ENCODE peak calls at places on chromosomes 2 and 18, in six cellular contexts. One of them, this sample, is unnamed.

GRCh38 chr18:62537042-62537894 is 14.4 kb downstream of the ZCCHC2 start:
- DNase-seq in HepG2: no peak
- DNase-seq in HCT116: no peak
- DNase-seq in H1: no peak
- DNase-seq in K562: no peak
- DNase-seq in GM12878: no peak
- DNase-seq in this sample: no peak

GRCh38 chr2:222352981-222353380 is 54.2 kb upstream of the PAX3 start:
- DNase-seq in HepG2: no peak
- DNase-seq in HCT116: no peak
- DNase-seq in H1: no peak
- DNase-seq in K562: no peak
- DNase-seq in GM12878: no peak
- DNase-seq in this sample: no peak

GRCh38 chr2:207184768-207185167 is 19.0 kb upstream of the KLF7 start:
- DNase-seq in HepG2: no peak
- DNase-seq in HCT116: no peak
- DNase-seq in H1: no peak
- DNase-seq in K562: no peak
- DNase-seq in GM12878: no peak
- DNase-seq in this sample: no peak

GRCh38 chr18:40325988-40326387 is 1629.0 kb upstream of the PIK3C3 start:
- DNase-seq in HepG2: no peak
- DNase-seq in HCT116: no peak
- DNase-seq in H1: no peak
- DNase-seq in K562: no peak
- DNase-seq in GM12878: no peak
- DNase-seq in this sample: no peak

GRCh38 chr2:35963344-35963743 is 392.2 kb upstream of the CRIM1 start:
- DNase-seq in HepG2: no peak
- DNase-seq in HCT116: no peak
- DNase-seq in H1: no peak
- DNase-seq in K562: no peak
- DNase-seq in GM12878: no peak
- DNase-seq in this sample: no peak

GRCh38 chr2:39942970-39943369 is 163.9 kb upstream of the THUMPD2 start:
- DNase-seq in HepG2: no peak
- DNase-seq in HCT116: no peak
- DNase-seq in H1: no peak
- DNase-seq in K562: no peak
- DNase-seq in GM12878: no peak
- DNase-seq in this sample: no peak

GRCh38 chr2:100494712-100495111 is 24.4 kb downstream of the NMS start:
- DNase-seq in HepG2: no peak
- DNase-seq in HCT116: no peak
- DNase-seq in H1: no peak
- DNase-seq in K562: no peak
- DNase-seq in GM12878: no peak
- DNase-seq in this sample: no peak

GRCh38 chr18:58896268-58896667 is 31.6 kb downstream of the ZNF532 start:
- DNase-seq in HepG2: no peak
- DNase-seq in HCT116: no peak
- DNase-seq in H1: no peak
- DNase-seq in K562: no peak
- DNase-seq in GM12878: peak
- DNase-seq in this sample: no peak

GRCh38 chr2:127770973-127771735 is 39.8 kb downstream of the WDR33 start:
- DNase-seq in HepG2: peak
- DNase-seq in HCT116: no peak
- DNase-seq in H1: no peak
- DNase-seq in K562: no peak
- DNase-seq in GM12878: no peak
- DNase-seq in this sample: no peak

GRCh38 chr2:168912466-168913170 is 11.5 kb downstream of the G6PC2 start:
- DNase-seq in HepG2: no peak
- DNase-seq in HCT116: no peak
- DNase-seq in H1: peak
- DNase-seq in K562: no peak
- DNase-seq in GM12878: no peak
- DNase-seq in this sample: peak

DNA sequence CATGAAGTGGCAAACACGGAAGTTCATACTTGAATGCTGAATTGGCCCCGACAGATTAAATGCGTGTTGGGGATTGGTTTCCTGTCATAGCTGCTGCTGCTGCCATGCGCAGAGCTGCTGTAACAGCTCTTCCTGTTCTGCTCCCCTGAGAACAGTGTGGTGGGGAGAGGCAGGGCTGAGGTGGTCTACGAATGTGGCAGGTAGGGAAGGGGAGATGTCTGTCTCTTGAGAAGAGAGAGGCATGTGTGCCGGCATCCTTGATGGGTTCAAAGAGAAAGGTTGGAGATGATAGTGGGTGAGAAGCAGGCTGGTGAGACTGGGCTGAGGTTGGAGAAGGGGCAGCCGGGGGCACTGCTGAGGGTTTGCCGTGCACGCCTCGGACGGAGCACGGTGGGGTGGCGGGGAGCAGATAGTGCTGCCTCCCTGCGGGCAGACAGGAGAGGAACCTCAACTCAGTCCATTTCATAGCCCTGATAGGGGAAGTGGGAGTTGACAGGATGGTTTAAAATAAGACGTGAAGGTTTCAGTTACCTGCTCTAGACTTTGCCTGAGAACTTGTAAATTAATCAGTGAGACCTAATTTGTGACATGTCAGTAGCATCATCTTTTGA is 46.1 kb downstream of the TMEM185B start:
- DNase-seq in HepG2: no peak
- DNase-seq in HCT116: no peak
- DNase-seq in H1: no peak
- DNase-seq in K562: peak
- DNase-seq in GM12878: peak
- DNase-seq in this sample: no peak
- TF ChIP-seq SIN3A in HepG2: no peak
- TF ChIP-seq SIN3A in HCT116: no peak
- TF ChIP-seq SIN3A in H1: no peak
- TF ChIP-seq SIN3A in K562: no peak
- TF ChIP-seq SIN3A in GM12878: peak
- TF ChIP-seq SIN3A in this sample: no peak

DNA sequence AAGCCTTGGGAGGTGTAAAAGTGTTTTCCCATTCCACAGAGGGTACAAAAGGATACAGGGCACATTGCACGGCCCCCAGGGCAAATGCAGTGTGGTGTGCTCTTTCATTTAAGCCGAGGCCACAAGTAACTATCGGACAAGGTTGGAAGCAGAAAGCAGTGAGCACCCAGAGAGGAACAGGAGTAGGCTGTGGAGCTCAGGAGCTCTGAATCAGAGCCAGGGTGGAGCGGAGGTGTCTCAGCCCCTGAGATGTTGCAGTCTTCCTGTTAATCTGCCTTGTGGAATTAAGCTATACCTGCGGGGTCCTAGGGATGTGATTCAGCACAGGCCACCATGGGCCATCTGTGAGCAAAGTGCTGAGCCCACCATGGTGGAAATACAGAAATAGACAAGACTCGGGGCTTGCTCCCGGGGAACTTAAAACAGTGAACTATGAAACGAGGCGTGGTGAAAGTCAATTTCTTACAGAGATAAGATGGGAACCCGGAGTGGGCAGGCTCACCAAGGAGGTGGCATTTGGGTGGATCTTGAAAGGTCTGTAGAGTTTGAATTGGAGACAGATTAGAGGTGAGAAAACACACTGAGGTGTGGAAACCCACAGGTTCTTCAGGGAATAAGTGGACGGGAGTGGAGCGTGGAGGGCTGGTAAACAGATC is 44.0 kb downstream of the ASAP2 start:
- DNase-seq in HepG2: no peak
- DNase-seq in HCT116: no peak
- DNase-seq in H1: no peak
- DNase-seq in K562: no peak
- DNase-seq in GM12878: no peak
- DNase-seq in this sample: no peak
- TF ChIP-seq SIN3A in HepG2: no peak
- TF ChIP-seq SIN3A in HCT116: no peak
- TF ChIP-seq SIN3A in H1: no peak
- TF ChIP-seq SIN3A in K562: no peak
- TF ChIP-seq SIN3A in GM12878: no peak
- TF ChIP-seq SIN3A in this sample: no peak

GRCh38 chr2:65834062-65834461 is 401.7 kb upstream of the SPRED2 start:
- DNase-seq in HepG2: no peak
- DNase-seq in HCT116: no peak
- DNase-seq in H1: peak
- DNase-seq in K562: no peak
- DNase-seq in GM12878: no peak
- DNase-seq in this sample: no peak
- TF ChIP-seq SIN3A in HepG2: no peak
- TF ChIP-seq SIN3A in HCT116: no peak
- TF ChIP-seq SIN3A in H1: no peak
- TF ChIP-seq SIN3A in K562: no peak
- TF ChIP-seq SIN3A in GM12878: no peak
- TF ChIP-seq SIN3A in this sample: no peak

GRCh38 chr18:24770625-24771024 is 310.2 kb downstream of the HRH4 start:
- DNase-seq in HepG2: no peak
- DNase-seq in HCT116: no peak
- DNase-seq in H1: no peak
- DNase-seq in K562: no peak
- DNase-seq in GM12878: no peak
- DNase-seq in this sample: no peak
- TF ChIP-seq SIN3A in HepG2: no peak
- TF ChIP-seq SIN3A in HCT116: no peak
- TF ChIP-seq SIN3A in H1: no peak
- TF ChIP-seq SIN3A in K562: no peak
- TF ChIP-seq SIN3A in GM12878: no peak
- TF ChIP-seq SIN3A in this sample: no peak

GRCh38 chr2:66301073-66301766 is 133.7 kb upstream of the MEIS1 start:
- DNase-seq in HepG2: no peak
- DNase-seq in HCT116: no peak
- DNase-seq in H1: no peak
- DNase-seq in K562: no peak
- DNase-seq in GM12878: no peak
- DNase-seq in this sample: no peak

GRCh38 chr2:66301767-66302140 is 133.2 kb upstream of the MEIS1 start:
- DNase-seq in HepG2: no peak
- DNase-seq in HCT116: no peak
- DNase-seq in H1: no peak
- DNase-seq in K562: no peak
- DNase-seq in GM12878: no peak
- DNase-seq in this sample: no peak

GRCh38 chr2:66306488-66306887 is 128.4 kb upstream of the MEIS1 start:
- DNase-seq in HepG2: no peak
- DNase-seq in HCT116: no peak
- DNase-seq in H1: no peak
- DNase-seq in K562: no peak
- DNase-seq in GM12878: no peak
- DNase-seq in this sample: no peak

GRCh38 chr2:66303471-66303870 is 131.5 kb upstream of the MEIS1 start:
- DNase-seq in HepG2: no peak
- DNase-seq in HCT116: no peak
- DNase-seq in H1: no peak
- DNase-seq in K562: no peak
- DNase-seq in GM12878: no peak
- DNase-seq in this sample: no peak

DNA sequence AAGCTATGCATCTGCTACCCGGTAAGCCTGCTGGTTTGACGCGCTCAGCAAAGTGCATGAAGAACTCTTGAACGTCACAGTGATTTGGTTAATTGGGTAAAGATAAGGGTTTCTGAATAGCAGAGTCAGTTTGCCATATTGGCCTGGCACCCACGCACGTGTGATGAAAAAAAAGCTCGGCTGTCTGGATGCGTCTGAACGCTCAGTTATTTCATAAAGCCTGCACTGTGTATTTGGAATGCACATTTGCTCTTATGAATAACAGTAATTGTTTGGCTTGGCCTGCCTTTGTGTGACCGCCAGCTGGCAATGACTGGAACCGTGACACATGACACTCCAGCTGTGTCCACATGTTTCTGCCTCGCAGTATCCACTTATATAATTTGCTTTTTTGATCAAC is 129.2 kb upstream of the MEIS1 start:
- DNase-seq in HepG2: no peak
- DNase-seq in HCT116: no peak
- DNase-seq in H1: no peak
- DNase-seq in K562: no peak
- DNase-seq in GM12878: no peak
- DNase-seq in this sample: peak
- TF ChIP-seq SIN3A in HepG2: no peak
- TF ChIP-seq SIN3A in HCT116: no peak
- TF ChIP-seq SIN3A in H1: no peak
- TF ChIP-seq SIN3A in K562: no peak
- TF ChIP-seq SIN3A in GM12878: no peak
- TF ChIP-seq SIN3A in this sample: no peak

DNA sequence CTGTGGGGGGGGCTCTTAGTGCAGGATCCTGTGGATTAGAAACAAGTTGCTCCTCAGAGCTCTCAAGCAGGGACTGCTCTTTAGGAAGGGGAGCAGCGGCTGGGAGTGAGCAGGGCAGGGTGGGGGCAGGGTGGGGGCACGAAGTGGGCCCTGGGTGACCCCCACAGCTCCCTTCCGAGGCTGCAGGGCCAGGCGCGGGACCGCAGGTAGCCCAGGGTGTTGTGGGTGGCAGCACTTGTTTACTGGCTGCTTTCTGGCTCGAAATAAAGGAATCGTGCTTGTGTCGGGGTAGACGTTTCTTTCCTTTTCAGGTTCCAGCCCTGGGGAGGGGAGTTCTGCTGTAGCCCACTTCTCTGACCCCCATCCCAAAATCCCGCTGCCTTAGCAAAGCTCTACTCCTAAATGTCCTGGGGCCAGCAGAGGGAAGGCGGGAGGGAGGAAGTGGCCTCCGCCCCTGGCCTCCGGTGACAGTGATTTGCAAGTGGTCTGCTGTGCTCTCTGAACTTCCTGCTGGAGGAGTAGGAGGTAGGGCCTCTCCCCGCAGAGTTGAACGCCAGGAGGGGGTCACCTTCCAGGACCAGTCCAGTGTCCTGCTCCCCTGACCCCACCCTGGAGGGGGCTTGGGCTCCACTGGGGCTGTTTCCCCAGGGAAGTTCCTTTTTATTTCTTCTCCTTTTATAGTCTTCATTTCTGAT is 8.3 kb downstream of the NEU4 start:
- DNase-seq in HepG2: no peak
- DNase-seq in HCT116: no peak
- DNase-seq in H1: no peak
- DNase-seq in K562: no peak
- DNase-seq in GM12878: no peak
- DNase-seq in this sample: no peak
- TF ChIP-seq SIN3A in HepG2: no peak
- TF ChIP-seq SIN3A in HCT116: no peak
- TF ChIP-seq SIN3A in H1: no peak
- TF ChIP-seq SIN3A in K562: no peak
- TF ChIP-seq SIN3A in GM12878: no peak
- TF ChIP-seq SIN3A in this sample: no peak

GRCh38 chr2:199370150-199370780 is 87.5 kb downstream of the SATB2 start:
- DNase-seq in HepG2: no peak
- DNase-seq in HCT116: no peak
- DNase-seq in H1: no peak
- DNase-seq in K562: no peak
- DNase-seq in GM12878: no peak
- DNase-seq in this sample: no peak
- TF ChIP-seq SIN3A in HepG2: no peak
- TF ChIP-seq SIN3A in HCT116: no peak
- TF ChIP-seq SIN3A in H1: no peak
- TF ChIP-seq SIN3A in K562: no peak
- TF ChIP-seq SIN3A in GM12878: no peak
- TF ChIP-seq SIN3A in this sample: no peak

GRCh38 chr2:28155627-28156026 is 237.0 kb upstream of the FOSL2 start:
- DNase-seq in HepG2: no peak
- DNase-seq in HCT116: peak
- DNase-seq in H1: no peak
- DNase-seq in K562: peak
- DNase-seq in GM12878: no peak
- DNase-seq in this sample: peak
- TF ChIP-seq SIN3A in HepG2: no peak
- TF ChIP-seq SIN3A in HCT116: no peak
- TF ChIP-seq SIN3A in H1: no peak
- TF ChIP-seq SIN3A in K562: no peak
- TF ChIP-seq SIN3A in GM12878: no peak
- TF ChIP-seq SIN3A in this sample: no peak